ENCODE peak calls at places on chromosomes 11 and 22, in ten cellular contexts. One of them, this sample, is unnamed.

GRCh38 chr11:12719221-12719620 is 45.0 kb downstream of the TEAD1 start:
- DNase-seq in fibroblast of pulmonary artery: no peak
- DNase-seq in mammary epithelial cell: no peak
- DNase-seq in foreskin melanocyte: no peak
- DNase-seq in glutamatergic neuron: no peak
- DNase-seq in RCC 7860: no peak
- DNase-seq in activated naive CD8-positive, alpha-beta T cell treated with anti-CD3 and anti-CD28 coated beads, Interleukin-2, amount 50 U/mL, for 24 hours: no peak
- DNase-seq in cardiac muscle cell: no peak
- DNase-seq in left ventricle myocardium inferior: no peak
- DNase-seq in pulmonary artery endothelial cell: no peak
- DNase-seq in this sample: no peak

GRCh38 chr11:72239296-72239848 is 4.6 kb downstream of the PHOX2A start:
- DNase-seq in fibroblast of pulmonary artery: peak; percentile 43
- DNase-seq in mammary epithelial cell: no peak
- DNase-seq in foreskin melanocyte: peak; percentile 26
- DNase-seq in glutamatergic neuron: peak; percentile 31
- DNase-seq in RCC 7860: peak; percentile 8
- DNase-seq in activated naive CD8-positive, alpha-beta T cell treated with anti-CD3 and anti-CD28 coated beads, Interleukin-2, amount 50 U/mL, for 24 hours: peak; percentile 21
- DNase-seq in cardiac muscle cell: no peak
- DNase-seq in left ventricle myocardium inferior: peak; percentile 71
- DNase-seq in pulmonary artery endothelial cell: no peak
- DNase-seq in this sample: no peak

GRCh38 chr11:1202154-1202775 is 20.6 kb upstream of the MUC5B start:
- DNase-seq in fibroblast of pulmonary artery: no peak
- DNase-seq in mammary epithelial cell: no peak
- DNase-seq in foreskin melanocyte: peak; percentile 4
- DNase-seq in glutamatergic neuron: peak; percentile 25
- DNase-seq in RCC 7860: no peak
- DNase-seq in activated naive CD8-positive, alpha-beta T cell treated with anti-CD3 and anti-CD28 coated beads, Interleukin-2, amount 50 U/mL, for 24 hours: no peak
- DNase-seq in cardiac muscle cell: no peak
- DNase-seq in left ventricle myocardium inferior: peak; percentile 8
- DNase-seq in pulmonary artery endothelial cell: no peak
- DNase-seq in this sample: no peak

GRCh38 chr11:10418950-10419310 is 36.1 kb upstream of the AMPD3 start:
- DNase-seq in fibroblast of pulmonary artery: no peak
- DNase-seq in mammary epithelial cell: no peak
- DNase-seq in foreskin melanocyte: no peak
- DNase-seq in glutamatergic neuron: no peak
- DNase-seq in RCC 7860: no peak
- DNase-seq in activated naive CD8-positive, alpha-beta T cell treated with anti-CD3 and anti-CD28 coated beads, Interleukin-2, amount 50 U/mL, for 24 hours: no peak
- DNase-seq in cardiac muscle cell: no peak
- DNase-seq in left ventricle myocardium inferior: no peak
- DNase-seq in pulmonary artery endothelial cell: no peak
- DNase-seq in this sample: no peak

GRCh38 chr11:72637926-72638325 is 36.3 kb downstream of the PDE2A start:
- DNase-seq in fibroblast of pulmonary artery: no peak
- DNase-seq in mammary epithelial cell: no peak
- DNase-seq in foreskin melanocyte: no peak
- DNase-seq in glutamatergic neuron: no peak
- DNase-seq in RCC 7860: no peak
- DNase-seq in activated naive CD8-positive, alpha-beta T cell treated with anti-CD3 and anti-CD28 coated beads, Interleukin-2, amount 50 U/mL, for 24 hours: no peak
- DNase-seq in cardiac muscle cell: no peak
- DNase-seq in left ventricle myocardium inferior: no peak
- DNase-seq in pulmonary artery endothelial cell: no peak
- DNase-seq in this sample: no peak

GRCh38 chr22:42604403-42604802 is 10.3 kb downstream of the POLDIP3 start:
- DNase-seq in fibroblast of pulmonary artery: peak; percentile 33
- DNase-seq in mammary epithelial cell: no peak
- DNase-seq in foreskin melanocyte: no peak
- DNase-seq in glutamatergic neuron: no peak
- DNase-seq in RCC 7860: no peak
- DNase-seq in activated naive CD8-positive, alpha-beta T cell treated with anti-CD3 and anti-CD28 coated beads, Interleukin-2, amount 50 U/mL, for 24 hours: no peak
- DNase-seq in cardiac muscle cell: peak; percentile 39
- DNase-seq in left ventricle myocardium inferior: no peak
- DNase-seq in pulmonary artery endothelial cell: no peak
- DNase-seq in this sample: no peak

GRCh38 chr11:47272706-47273105 is 2.8 kb downstream of the MADD start:
- DNase-seq in fibroblast of pulmonary artery: peak; percentile 51
- DNase-seq in mammary epithelial cell: no peak
- DNase-seq in foreskin melanocyte: no peak
- DNase-seq in glutamatergic neuron: no peak
- DNase-seq in RCC 7860: no peak
- DNase-seq in activated naive CD8-positive, alpha-beta T cell treated with anti-CD3 and anti-CD28 coated beads, Interleukin-2, amount 50 U/mL, for 24 hours: no peak
- DNase-seq in cardiac muscle cell: peak; percentile 66
- DNase-seq in left ventricle myocardium inferior: no peak
- DNase-seq in pulmonary artery endothelial cell: no peak
- DNase-seq in this sample: no peak

GRCh38 chr22:24181088-24181995 is at the start of gene SUSD2:
- DNase-seq in fibroblast of pulmonary artery: no peak
- DNase-seq in mammary epithelial cell: no peak
- DNase-seq in foreskin melanocyte: peak; percentile 25
- DNase-seq in glutamatergic neuron: peak; percentile 92
- DNase-seq in RCC 7860: no peak
- DNase-seq in activated naive CD8-positive, alpha-beta T cell treated with anti-CD3 and anti-CD28 coated beads, Interleukin-2, amount 50 U/mL, for 24 hours: no peak
- DNase-seq in cardiac muscle cell: peak; percentile 35
- DNase-seq in left ventricle myocardium inferior: peak; percentile 34
- DNase-seq in pulmonary artery endothelial cell: no peak
- DNase-seq in this sample: no peak

GRCh38 chr11:126561327-126561893 is 205.9 kb downstream of the ST3GAL4 start:
- DNase-seq in fibroblast of pulmonary artery: peak; percentile 76
- DNase-seq in mammary epithelial cell: peak; percentile 41
- DNase-seq in foreskin melanocyte: no peak
- DNase-seq in glutamatergic neuron: no peak
- DNase-seq in RCC 7860: no peak
- DNase-seq in activated naive CD8-positive, alpha-beta T cell treated with anti-CD3 and anti-CD28 coated beads, Interleukin-2, amount 50 U/mL, for 24 hours: peak; percentile 19
- DNase-seq in cardiac muscle cell: peak; percentile 89
- DNase-seq in left ventricle myocardium inferior: peak; percentile 23
- DNase-seq in pulmonary artery endothelial cell: no peak
- DNase-seq in this sample: peak; percentile 20

GRCh38 chr11:15106201-15106965 is 8.3 kb upstream of the INSC start:
- DNase-seq in fibroblast of pulmonary artery: peak; percentile 50
- DNase-seq in mammary epithelial cell: peak; percentile 74
- DNase-seq in foreskin melanocyte: no peak
- DNase-seq in glutamatergic neuron: no peak
- DNase-seq in RCC 7860: peak; percentile 65
- DNase-seq in activated naive CD8-positive, alpha-beta T cell treated with anti-CD3 and anti-CD28 coated beads, Interleukin-2, amount 50 U/mL, for 24 hours: no peak
- DNase-seq in cardiac muscle cell: no peak
- DNase-seq in left ventricle myocardium inferior: no peak
- DNase-seq in pulmonary artery endothelial cell: no peak
- DNase-seq in this sample: no peak

GRCh38 chr11:69696749-69697488 is 6.9 kb downstream of the FGF19 start:
- DNase-seq in fibroblast of pulmonary artery: no peak
- DNase-seq in mammary epithelial cell: no peak
- DNase-seq in foreskin melanocyte: no peak
- DNase-seq in glutamatergic neuron: no peak
- DNase-seq in RCC 7860: no peak
- DNase-seq in activated naive CD8-positive, alpha-beta T cell treated with anti-CD3 and anti-CD28 coated beads, Interleukin-2, amount 50 U/mL, for 24 hours: no peak
- DNase-seq in cardiac muscle cell: peak; percentile 46
- DNase-seq in left ventricle myocardium inferior: no peak
- DNase-seq in pulmonary artery endothelial cell: no peak
- DNase-seq in this sample: no peak

GRCh38 chr11:90656171-90656570 is 433.3 kb upstream of the CHORDC1 start:
- DNase-seq in fibroblast of pulmonary artery: no peak
- DNase-seq in mammary epithelial cell: no peak
- DNase-seq in foreskin melanocyte: no peak
- DNase-seq in glutamatergic neuron: no peak
- DNase-seq in RCC 7860: no peak
- DNase-seq in activated naive CD8-positive, alpha-beta T cell treated with anti-CD3 and anti-CD28 coated beads, Interleukin-2, amount 50 U/mL, for 24 hours: no peak
- DNase-seq in cardiac muscle cell: no peak
- DNase-seq in left ventricle myocardium inferior: no peak
- DNase-seq in pulmonary artery endothelial cell: no peak
- DNase-seq in this sample: no peak

GRCh38 chr22:40603088-40603605 is 33.4 kb downstream of the MRTFA start:
- DNase-seq in fibroblast of pulmonary artery: peak; percentile 63
- DNase-seq in mammary epithelial cell: peak; percentile 66
- DNase-seq in foreskin melanocyte: peak; percentile 55
- DNase-seq in glutamatergic neuron: no peak
- DNase-seq in RCC 7860: peak; percentile 48
- DNase-seq in activated naive CD8-positive, alpha-beta T cell treated with anti-CD3 and anti-CD28 coated beads, Interleukin-2, amount 50 U/mL, for 24 hours: no peak
- DNase-seq in cardiac muscle cell: no peak
- DNase-seq in left ventricle myocardium inferior: no peak
- DNase-seq in pulmonary artery endothelial cell: peak; percentile 20
- DNase-seq in this sample: no peak

GRCh38 chr11:72552399-72552910 is 118.1 kb upstream of the CLPB start:
- DNase-seq in fibroblast of pulmonary artery: no peak
- DNase-seq in mammary epithelial cell: no peak
- DNase-seq in foreskin melanocyte: no peak
- DNase-seq in glutamatergic neuron: no peak
- DNase-seq in RCC 7860: no peak
- DNase-seq in activated naive CD8-positive, alpha-beta T cell treated with anti-CD3 and anti-CD28 coated beads, Interleukin-2, amount 50 U/mL, for 24 hours: no peak
- DNase-seq in cardiac muscle cell: no peak
- DNase-seq in left ventricle myocardium inferior: no peak
- DNase-seq in pulmonary artery endothelial cell: no peak
- DNase-seq in this sample: no peak

GRCh38 chr11:71250512-71251158 is 1.7 kb downstream of the SHANK2 start:
- DNase-seq in fibroblast of pulmonary artery: no peak
- DNase-seq in mammary epithelial cell: no peak
- DNase-seq in foreskin melanocyte: no peak
- DNase-seq in glutamatergic neuron: no peak
- DNase-seq in RCC 7860: no peak
- DNase-seq in activated naive CD8-positive, alpha-beta T cell treated with anti-CD3 and anti-CD28 coated beads, Interleukin-2, amount 50 U/mL, for 24 hours: no peak
- DNase-seq in cardiac muscle cell: no peak
- DNase-seq in left ventricle myocardium inferior: no peak
- DNase-seq in pulmonary artery endothelial cell: no peak
- DNase-seq in this sample: no peak

GRCh38 chr11:30635401-30635989 is 49.3 kb upstream of the MPPED2 start:
- DNase-seq in fibroblast of pulmonary artery: no peak
- DNase-seq in mammary epithelial cell: no peak
- DNase-seq in foreskin melanocyte: peak; percentile 1
- DNase-seq in glutamatergic neuron: peak; percentile 67
- DNase-seq in RCC 7860: no peak
- DNase-seq in activated naive CD8-positive, alpha-beta T cell treated with anti-CD3 and anti-CD28 coated beads, Interleukin-2, amount 50 U/mL, for 24 hours: no peak
- DNase-seq in cardiac muscle cell: peak; percentile 88
- DNase-seq in left ventricle myocardium inferior: no peak
- DNase-seq in pulmonary artery endothelial cell: no peak
- DNase-seq in this sample: no peak

GRCh38 chr22:20552450-20552894 is 45.1 kb downstream of the MED15 start:
- DNase-seq in fibroblast of pulmonary artery: peak; percentile 22
- DNase-seq in mammary epithelial cell: no peak
- DNase-seq in foreskin melanocyte: no peak
- DNase-seq in glutamatergic neuron: peak; percentile 28
- DNase-seq in RCC 7860: peak; percentile 16
- DNase-seq in activated naive CD8-positive, alpha-beta T cell treated with anti-CD3 and anti-CD28 coated beads, Interleukin-2, amount 50 U/mL, for 24 hours: no peak
- DNase-seq in cardiac muscle cell: no peak
- DNase-seq in left ventricle myocardium inferior: peak; percentile 90
- DNase-seq in pulmonary artery endothelial cell: no peak
- DNase-seq in this sample: no peak

GRCh38 chr11:81989093-81989492 is 744.6 kb downstream of the FAM181B start:
- DNase-seq in fibroblast of pulmonary artery: no peak
- DNase-seq in mammary epithelial cell: peak; percentile 64
- DNase-seq in foreskin melanocyte: peak; percentile 60
- DNase-seq in glutamatergic neuron: no peak
- DNase-seq in RCC 7860: no peak
- DNase-seq in activated naive CD8-positive, alpha-beta T cell treated with anti-CD3 and anti-CD28 coated beads, Interleukin-2, amount 50 U/mL, for 24 hours: no peak
- DNase-seq in cardiac muscle cell: no peak
- DNase-seq in left ventricle myocardium inferior: no peak
- DNase-seq in pulmonary artery endothelial cell: no peak
- DNase-seq in this sample: no peak

GRCh38 chr11:10478066-10478465 is 23.0 kb downstream of the AMPD3 start:
- DNase-seq in fibroblast of pulmonary artery: no peak
- DNase-seq in mammary epithelial cell: no peak
- DNase-seq in foreskin melanocyte: no peak
- DNase-seq in glutamatergic neuron: no peak
- DNase-seq in RCC 7860: no peak
- DNase-seq in activated naive CD8-positive, alpha-beta T cell treated with anti-CD3 and anti-CD28 coated beads, Interleukin-2, amount 50 U/mL, for 24 hours: no peak
- DNase-seq in cardiac muscle cell: no peak
- DNase-seq in left ventricle myocardium inferior: no peak
- DNase-seq in pulmonary artery endothelial cell: no peak
- DNase-seq in this sample: no peak

GRCh38 chr11:65781152-65781961 is 581 bp upstream of the AP5B1 start:
- DNase-seq in fibroblast of pulmonary artery: no peak
- DNase-seq in mammary epithelial cell: no peak
- DNase-seq in foreskin melanocyte: peak; percentile 45
- DNase-seq in glutamatergic neuron: peak; percentile 64
- DNase-seq in RCC 7860: no peak
- DNase-seq in activated naive CD8-positive, alpha-beta T cell treated with anti-CD3 and anti-CD28 coated beads, Interleukin-2, amount 50 U/mL, for 24 hours: no peak
- DNase-seq in cardiac muscle cell: peak; percentile 54
- DNase-seq in left ventricle myocardium inferior: no peak
- DNase-seq in pulmonary artery endothelial cell: no peak
- DNase-seq in this sample: peak; percentile 46

GRCh38 chr11:57339305-57339704 is 1.2 kb downstream of the P2RX3 start:
- DNase-seq in fibroblast of pulmonary artery: no peak
- DNase-seq in mammary epithelial cell: no peak
- DNase-seq in foreskin melanocyte: no peak
- DNase-seq in glutamatergic neuron: peak; percentile 37
- DNase-seq in RCC 7860: no peak
- DNase-seq in activated naive CD8-positive, alpha-beta T cell treated with anti-CD3 and anti-CD28 coated beads, Interleukin-2, amount 50 U/mL, for 24 hours: no peak
- DNase-seq in cardiac muscle cell: no peak
- DNase-seq in left ventricle myocardium inferior: no peak
- DNase-seq in pulmonary artery endothelial cell: no peak
- DNase-seq in this sample: no peak

GRCh38 chr22:30046716-30047363 is 33.4 kb upstream of the HORMAD2 start:
- DNase-seq in fibroblast of pulmonary artery: no peak
- DNase-seq in mammary epithelial cell: no peak
- DNase-seq in foreskin melanocyte: no peak
- DNase-seq in glutamatergic neuron: no peak
- DNase-seq in RCC 7860: no peak
- DNase-seq in activated naive CD8-positive, alpha-beta T cell treated with anti-CD3 and anti-CD28 coated beads, Interleukin-2, amount 50 U/mL, for 24 hours: no peak
- DNase-seq in cardiac muscle cell: no peak
- DNase-seq in left ventricle myocardium inferior: no peak
- DNase-seq in pulmonary artery endothelial cell: no peak
- DNase-seq in this sample: no peak

GRCh38 chr11:85385561-85385960 is 241.6 kb downstream of the DLG2 start:
- DNase-seq in fibroblast of pulmonary artery: no peak
- DNase-seq in mammary epithelial cell: no peak
- DNase-seq in foreskin melanocyte: no peak
- DNase-seq in glutamatergic neuron: no peak
- DNase-seq in RCC 7860: no peak
- DNase-seq in activated naive CD8-positive, alpha-beta T cell treated with anti-CD3 and anti-CD28 coated beads, Interleukin-2, amount 50 U/mL, for 24 hours: no peak
- DNase-seq in cardiac muscle cell: no peak
- DNase-seq in left ventricle myocardium inferior: no peak
- DNase-seq in pulmonary artery endothelial cell: no peak
- DNase-seq in this sample: no peak

This sample was measured in prostate gland.